ENCODE peak calls at places on chromosomes 13 and 19, in eight cellular contexts. X, I, L, R, Q, F, V and C are unnamed samples.

GRCh38 chr13:101447852-101448251 is 4.6 kb upstream of the ITGBL1 start:
- DNase-seq in X (peak; percentile 4), I (no peak), L (no peak), R (no peak), Q (no peak), F (no peak), V (no peak), C (no peak)

GRCh38 chr13:67015976-67016600 is 214.0 kb downstream of the PCDH9 start:
- DNase-seq in X (no peak), I (no peak), L (no peak), R (no peak), Q (no peak), F (no peak), V (no peak), C (no peak)

GRCh38 chr13:85659493-85659892 is 139.7 kb downstream of the SLITRK6 start:
- DNase-seq in X (peak; percentile 13), I (no peak), L (no peak), R (no peak), Q (no peak), F (no peak), V (no peak), C (no peak)

GRCh38 chr19:4987286-4987685 is 18.4 kb downstream of the KDM4B start:
- DNase-seq in X (peak; percentile 33), I (no peak), L (no peak), R (no peak), Q (no peak), F (no peak), V (no peak), C (no peak)

GRCh38 chr19:8265872-8266271 is 42.3 kb downstream of the CD320 start:
- DNase-seq in X (no peak), I (no peak), L (no peak), R (no peak), Q (no peak), F (no peak), V (no peak), C (no peak)

GRCh38 chr13:112131740-112132113 is 64.8 kb downstream of the SOX1 start:
- DNase-seq in X (no peak), I (no peak), L (no peak), R (no peak), Q (peak; percentile 76), F (no peak), V (no peak), C (no peak)

GRCh38 chr19:10112037-10112751 is 701 bp downstream of the P2RY11 start:
- DNase-seq in X (peak; percentile 24), I (no peak), L (no peak), R (no peak), Q (peak; percentile 78), F (no peak), V (no peak), C (no peak)

GRCh38 chr19:40542197-40542859 is 34.3 kb upstream of the SHKBP1 start:
- DNase-seq in X (peak; percentile 98), I (no peak), L (no peak), R (peak; percentile 86), Q (peak; percentile 71), F (no peak), V (no peak), C (no peak)

GRCh38 chr13:95128045-95128643 is 173.1 kb downstream of the ABCC4 start:
- DNase-seq in X (no peak), I (no peak), L (no peak), R (no peak), Q (no peak), F (no peak), V (no peak), C (no peak)

GRCh38 chr19:51185868-51186215 is 39.0 kb upstream of the CD33 start:
- DNase-seq in X (no peak), I (no peak), L (no peak), R (no peak), Q (no peak), F (no peak), V (no peak), C (no peak)

GRCh38 chr13:80684525-80685017 is 343.6 kb upstream of the SPRY2 start:
- DNase-seq in X (no peak), I (no peak), L (no peak), R (no peak), Q (no peak), F (no peak), V (no peak), C (no peak)

GRCh38 chr13:80680786-80681366 is 339.9 kb upstream of the SPRY2 start:
- DNase-seq in X (no peak), I (no peak), L (no peak), R (no peak), Q (no peak), F (no peak), V (no peak), C (no peak)

GRCh38 chr13:80677227-80677626 is 336.3 kb upstream of the SPRY2 start:
- DNase-seq in X (no peak), I (no peak), L (no peak), R (no peak), Q (no peak), F (no peak), V (no peak), C (no peak)

DNA sequence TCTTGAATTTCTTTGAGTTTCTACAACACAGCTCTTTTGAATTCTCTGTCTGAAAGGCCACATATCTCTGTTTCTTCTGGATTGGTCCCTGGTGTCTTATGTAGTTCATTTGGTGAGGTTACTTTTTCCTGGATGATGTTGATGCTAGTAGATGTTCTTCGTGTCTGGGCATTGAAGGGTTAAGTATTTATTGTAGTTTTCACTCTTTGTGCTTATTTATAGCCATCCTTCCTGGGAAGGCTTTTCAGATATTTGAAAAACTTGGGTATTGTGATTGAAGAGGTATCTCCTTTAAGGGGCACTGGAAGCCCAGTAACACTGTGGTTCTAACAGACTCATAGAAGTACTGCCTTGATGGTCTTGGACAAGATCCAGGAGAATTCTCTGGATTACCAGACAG is 338.5 kb upstream of the SPRY2 start:
- DNase-seq in X (no peak), I (no peak), L (no peak), R (no peak), Q (no peak), F (no peak), V (no peak), C (no peak)
- TF ChIP-seq CTCF in X (no peak), I (no peak), L (no peak), R (no peak), Q (no peak), F (no peak), V (no peak), C (no peak)

DNA sequence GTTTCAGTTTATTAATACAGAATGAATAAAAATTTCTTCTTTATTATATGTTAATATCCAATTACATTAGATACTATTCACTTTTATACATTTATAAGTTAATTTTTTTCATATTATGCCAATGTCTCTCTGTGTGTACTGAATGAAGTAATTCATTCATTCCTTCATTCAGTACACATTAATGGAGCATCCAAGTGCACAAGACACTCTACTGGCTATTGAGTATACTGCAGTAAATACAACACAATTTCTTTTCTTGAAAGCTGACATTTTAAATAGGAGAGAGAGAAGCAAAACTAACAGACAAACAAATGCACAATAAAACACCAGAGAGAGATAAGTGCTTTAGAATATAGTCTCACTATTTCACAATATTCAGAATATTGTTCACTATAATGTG is 1038.3 kb upstream of the SPRY2 start:
- DNase-seq in X (no peak), I (no peak), L (no peak), R (no peak), Q (no peak), F (no peak), V (no peak), C (no peak)
- TF ChIP-seq CTCF in X (no peak), I (no peak), L (no peak), R (no peak), Q (no peak), F (peak; percentile 37), V (no peak), C (no peak)

GRCh38 chr13:50990050-50990449 is 80.5 kb downstream of the RNASEH2B start:
- DNase-seq in X (no peak), I (no peak), L (no peak), R (no peak), Q (no peak), F (no peak), V (no peak), C (no peak)

GRCh38 chr13:50991624-50992610 is 82.3 kb downstream of the RNASEH2B start:
- DNase-seq in X (no peak), I (no peak), L (no peak), R (no peak), Q (no peak), F (no peak), V (no peak), C (no peak)

GRCh38 chr13:50990540-50991506 is 81.2 kb downstream of the RNASEH2B start:
- DNase-seq in X (peak; percentile 81), I (no peak), L (peak; percentile 9), R (peak; percentile 50), Q (no peak), F (peak; percentile 49), V (no peak), C (no peak)

GRCh38 chr13:50993371-50993770 is 83.8 kb downstream of the RNASEH2B start:
- DNase-seq in X (no peak), I (no peak), L (no peak), R (no peak), Q (no peak), F (no peak), V (no peak), C (no peak)

DNA sequence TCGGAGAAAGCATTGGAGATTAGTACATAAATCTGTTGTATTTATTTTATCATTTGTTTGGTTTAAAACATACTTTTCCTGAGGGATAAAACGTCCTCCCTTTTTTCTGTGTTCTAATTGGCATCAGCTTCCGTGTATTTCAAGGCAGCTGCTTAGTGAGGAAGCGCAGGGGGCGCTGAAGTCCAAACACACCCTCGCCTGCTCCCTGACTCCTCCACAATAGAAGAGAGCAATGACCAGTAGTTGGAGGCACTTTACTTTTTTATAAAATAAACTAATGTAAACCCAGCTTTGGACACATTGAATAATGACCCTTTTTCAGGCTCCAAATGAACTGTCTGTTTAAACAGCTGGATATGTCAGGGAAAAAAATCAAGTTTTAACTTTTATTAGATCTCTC is 79.9 kb downstream of the RNASEH2B start:
- DNase-seq in X (peak; percentile 59), I (no peak), L (no peak), R (no peak), Q (no peak), F (peak; percentile 55), V (no peak), C (no peak)
- TF ChIP-seq CTCF in X (peak; percentile 49), I (no peak), L (peak; percentile 47), R (peak; percentile 34), Q (peak; percentile 28), F (peak; percentile 60), V (peak; percentile 24), C (no peak)

GRCh38 chr19:35931874-35932202 is 4.3 kb upstream of the LRFN3 start:
- DNase-seq in X (no peak), I (no peak), L (no peak), R (no peak), Q (no peak), F (no peak), V (no peak), C (no peak)
- TF ChIP-seq CTCF in X (no peak), I (peak; percentile 67), L (no peak), R (peak; percentile 19), Q (peak; percentile 33), F (no peak), V (no peak), C (peak; percentile 29)

DNA sequence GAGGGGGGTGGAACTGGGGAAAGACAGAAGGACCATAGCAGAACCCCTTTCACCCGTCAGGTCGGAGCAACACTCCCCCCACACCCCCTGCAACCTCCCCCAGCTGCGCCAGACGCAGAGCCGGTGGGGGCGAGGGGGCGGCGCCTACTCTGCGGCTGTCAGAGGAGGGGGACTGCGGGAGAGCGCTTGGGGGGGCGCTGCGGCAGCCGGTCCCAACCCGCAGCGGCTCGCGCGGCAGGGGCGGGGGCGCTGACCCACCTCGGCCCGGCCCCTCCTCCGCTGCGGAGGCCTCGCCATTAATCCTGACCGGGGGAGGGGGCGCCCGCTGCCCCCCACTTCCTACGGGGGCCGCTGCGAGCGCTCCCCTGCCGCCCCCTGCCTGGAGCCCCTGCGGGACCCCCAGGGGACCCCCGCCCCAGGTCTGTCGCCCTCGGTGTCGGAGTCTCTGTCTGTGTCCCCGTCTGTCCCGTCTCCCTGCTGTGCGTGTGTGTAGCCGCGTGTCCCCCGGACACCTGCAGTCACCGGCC is 7.9 kb upstream of the NFIC start:
- DNase-seq in X (no peak), I (no peak), L (no peak), R (no peak), Q (no peak), F (no peak), V (no peak), C (no peak)
- TF ChIP-seq CTCF in X (no peak), I (no peak), L (no peak), R (no peak), Q (no peak), F (no peak), V (no peak), C (no peak)